ENCODE peak calls at places on chromosomes 16 and 17, in four cellular contexts. R is endothelial cell of umbilical vein, V is dorsolateral prefrontal cortex, K is omental fat pad. I is an unnamed sample.

GRCh38 chr17:55161935-55162555 is 102.7 kb upstream of the HLF start:
- DNase-seq in R (peak; percentile 53), K (no peak), V (no peak), I (peak; percentile 87)

GRCh38 chr16:23125277-23125676 is 24.0 kb downstream of the USP31 start:
- DNase-seq in V (no peak), K (no peak), R (peak; percentile 65), I (no peak)

GRCh38 chr16:87432330-87432915 is 40.3 kb downstream of the MAP1LC3B start:
- DNase-seq in R (no peak), V (no peak), K (no peak), I (no peak)

GRCh38 chr16:71383054-71383773 is 24.7 kb downstream of the CALB2 start:
- DNase-seq in R (no peak), V (no peak), K (no peak), I (peak; percentile 36)

GRCh38 chr16:77610496-77610895 is 111.8 kb upstream of the NUDT7 start:
- DNase-seq in V (no peak), R (no peak), K (no peak), I (no peak)

GRCh38 chr16:84618428-84619102 is 687 bp upstream of the COTL1 start:
- DNase-seq in R (peak; percentile 87), V (no peak), K (no peak), I (peak; percentile 98)

GRCh38 chr16:89103156-89103555 is 9.5 kb downstream of the ACSF3 start:
- DNase-seq in K (no peak), R (no peak), V (no peak), I (no peak)

GRCh38 chr16:67923414-67924127 is 8.1 kb downstream of the CTRL start:
- DNase-seq in K (no peak), V (peak; percentile 67), R (no peak), I (no peak)

GRCh38 chr16:19085679-19086200 is 18.3 kb downstream of the COQ7 start:
- DNase-seq in V (no peak), R (peak; percentile 54), K (no peak), I (no peak)

GRCh38 chr17:78892936-78893379 is 10.0 kb downstream of the CEP295NL start:
- DNase-seq in V (no peak), K (no peak), R (no peak), I (no peak)

GRCh38 chr17:79844869-79845600 is 5.8 kb upstream of the CBX4 start:
- DNase-seq in V (no peak), R (no peak), K (no peak), I (no peak)

GRCh38 chr17:55062921-55063320 is 94.4 kb downstream of the STXBP4 start:
- DNase-seq in R (no peak), V (no peak), K (no peak), I (peak; percentile 52)

GRCh38 chr17:58329808-58330543 is 1.4 kb upstream of the TSPOAP1 start:
- DNase-seq in R (no peak), V (no peak), K (no peak), I (no peak)

GRCh38 chr17:72185571-72185970 is 64.8 kb downstream of the SOX9 start:
- DNase-seq in K (no peak), R (no peak), V (no peak), I (no peak)

GRCh38 chr17:32609085-32609484 is 122.3 kb downstream of the CDK5R1 start:
- DNase-seq in V (no peak), K (no peak), R (no peak), I (peak; percentile 4)

GRCh38 chr17:7712111-7712771 is 5.3 kb upstream of the DNAH2 start:
- DNase-seq in V (no peak), R (no peak), K (no peak), I (no peak)

GRCh38 chr16:73268311-73268997 is 220.5 kb upstream of the ZFHX3 start:
- DNase-seq in K (no peak), V (peak; percentile 43), R (no peak), I (no peak)

GRCh38 chr17:18361837-18362380 is 1.4 kb downstream of the SHMT1 start:
- DNase-seq in R (no peak), K (no peak), V (no peak), I (no peak)

GRCh38 chr17:58338907-58339774 is 10.5 kb upstream of the TSPOAP1 start:
- DNase-seq in R (no peak), V (no peak), K (no peak), I (peak; percentile 54)

GRCh38 chr17:77425791-77426641 is 285.2 kb downstream of the SEC14L1 start:
- DNase-seq in R (no peak), K (no peak), V (no peak), I (peak; percentile 86)

GRCh38 chr16:84334058-84334457 is 34.3 kb upstream of the ATP2C2 start:
- DNase-seq in R (no peak), K (no peak), V (no peak), I (no peak)

GRCh38 chr17:9032583-9032982 is 11.3 kb downstream of the NTN1 start:
- DNase-seq in K (no peak), R (no peak), V (no peak), I (no peak)
- TF ChIP-seq CTCF in K (no peak), R (no peak), V (no peak), I (no peak)

GRCh38 chr16:30569746-30570325 is 1.7 kb downstream of the ZNF688 start:
- DNase-seq in V (no peak), K (no peak), R (no peak), I (no peak)

GRCh38 chr16:30570621-30571443 is 682 bp downstream of the ZNF688 start:
- DNase-seq in V (no peak), R (peak; percentile 42), K (no peak), I (peak; percentile 29)

GRCh38 chr16:30567991-30568638 is 3.4 kb downstream of the ZNF688 start:
- DNase-seq in R (no peak), V (no peak), K (no peak), I (peak; percentile 70)

GRCh38 chr16:30574678-30575077 is 3.2 kb upstream of the ZNF688 start:
- DNase-seq in K (no peak), V (no peak), R (no peak), I (no peak)

GRCh38 chr16:30571444-30572322 is at the start of gene ZNF688:
- DNase-seq in R (peak; percentile 97), K (peak; percentile 85), V (peak; percentile 96), I (peak; percentile 97)
- TF ChIP-seq CTCF in R (no peak), K (no peak), V (no peak), I (no peak)

GRCh38 chr16:21723532-21723931 is 59.8 kb downstream of the OTOA start:
- DNase-seq in V (no peak), K (no peak), R (no peak), I (no peak)

GRCh38 chr16:21722771-21723460 is 59.1 kb downstream of the OTOA start:
- DNase-seq in K (no peak), V (no peak), R (no peak), I (no peak)

DNA sequence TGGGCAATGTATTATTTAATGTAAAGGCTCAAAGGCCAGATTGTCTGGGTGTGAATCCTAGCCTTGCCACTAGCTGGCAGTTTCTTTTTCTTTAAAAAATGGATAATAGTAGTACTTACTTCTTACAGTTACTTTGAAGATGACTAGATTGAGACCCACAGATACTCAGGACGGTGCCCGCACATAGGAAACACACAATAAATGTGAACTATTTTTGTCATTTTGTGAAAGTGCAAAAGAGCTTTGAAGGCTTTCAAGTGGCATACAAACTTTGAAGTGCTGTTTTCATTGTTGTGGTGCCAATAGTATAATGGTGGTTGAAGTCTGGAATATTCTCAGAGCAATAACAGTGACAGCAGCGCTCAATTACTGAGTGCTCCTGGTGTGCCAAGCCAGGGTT is 63.6 kb downstream of the OTOA start:
- DNase-seq in V (no peak), K (no peak), R (no peak), I (no peak)
- TF ChIP-seq CTCF in V (no peak), K (no peak), R (no peak), I (peak; percentile 34)

GRCh38 chr16:6076631-6077030 is 979.0 kb upstream of the EEF2KMT start:
- DNase-seq in K (no peak), R (no peak), V (no peak), I (no peak)

DNA sequence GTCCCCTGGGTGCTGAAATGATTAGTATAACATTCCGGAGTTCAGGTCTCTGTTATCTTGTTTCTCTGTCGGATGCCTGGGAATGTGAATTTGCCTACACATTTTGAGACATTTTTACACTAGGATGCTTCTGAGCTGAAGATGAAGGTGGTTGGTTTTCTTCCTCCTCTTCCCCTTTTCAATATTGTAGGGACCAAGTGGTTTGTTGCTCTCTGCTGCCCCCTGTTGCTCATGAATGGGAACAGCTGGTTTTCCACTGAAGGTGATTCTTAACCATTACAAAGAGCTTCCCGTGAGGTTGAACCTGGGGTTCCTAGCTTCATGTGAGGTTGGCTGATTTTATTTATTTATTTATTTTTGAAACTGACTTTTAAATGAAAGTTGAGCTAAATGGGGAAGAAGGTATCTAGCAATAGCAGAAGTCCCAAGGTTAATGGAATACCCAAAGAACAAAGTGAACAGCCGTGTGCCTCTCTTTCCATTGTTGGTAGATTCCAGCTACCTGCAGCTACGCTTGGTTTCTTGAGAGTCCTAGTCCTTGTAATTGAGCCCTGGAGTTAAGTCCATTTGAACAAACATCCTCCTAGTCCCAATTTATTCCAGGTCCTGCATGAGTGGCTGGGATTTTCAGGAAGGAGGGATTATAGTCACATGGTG is 983.9 kb upstream of the EEF2KMT start:
- DNase-seq in R (no peak), V (peak; percentile 49), K (no peak), I (no peak)
- TF ChIP-seq CTCF in R (no peak), V (peak; percentile 69), K (no peak), I (peak; percentile 77)

GRCh38 chr17:81731271-81731670 is 19.2 kb downstream of the SLC25A10 start:
- DNase-seq in R (no peak), K (no peak), V (no peak), I (peak; percentile 80)
- TF ChIP-seq CTCF in R (no peak), K (no peak), V (no peak), I (no peak)

I was measured in HFFc6.